ENCODE peak calls at places on chromosomes 4 and X, in six cellular contexts. F, M, Q, D, U and Z are unnamed samples.
A peak's percentile ranks its signal among the peaks of the same experiment; 100 is the strongest.

GRCh38 chr4:26141916-26142638 is 178.7 kb upstream of the RBPJ start:
- DNase-seq in U (no peak), M (peak; percentile 58), D (no peak), Q (peak; percentile 50), F (peak; percentile 53), Z (no peak)

GRCh38 chrX:139759637-139760036 is 51.7 kb upstream of the MCF2 start:
- DNase-seq in F (no peak), D (no peak), Q (no peak), M (peak; percentile 11), U (no peak), Z (no peak)

GRCh38 chr4:184310171-184310567 is 92.5 kb upstream of the ENPP6 start:
- DNase-seq in D (peak; percentile 87), F (no peak), U (peak; percentile 25), M (peak; percentile 52), Q (no peak), Z (peak; percentile 18)

GRCh38 chrX:137354851-137355250 is 211.1 kb upstream of the ZIC3 start:
- DNase-seq in Q (no peak), U (no peak), D (no peak), F (no peak), M (no peak), Z (no peak)

GRCh38 chr4:5626916-5627315 is 81.4 kb downstream of the EVC2 start:
- DNase-seq in D (no peak), M (no peak), F (no peak), U (no peak), Q (no peak), Z (no peak)

GRCh38 chr4:188113156-188113555 is 3.8 kb upstream of the TRIML2 start:
- DNase-seq in U (no peak), F (no peak), M (no peak), Q (no peak), D (no peak), Z (no peak)

GRCh38 chrX:150531467-150531866 is 37.0 kb upstream of the MTM1 start:
- DNase-seq in F (no peak), D (no peak), U (no peak), Q (no peak), M (no peak), Z (peak; percentile 57)

GRCh38 chr4:41213563-41214157 is 682 bp downstream of the APBB2 start:
- DNase-seq in Q (no peak), M (no peak), D (peak; percentile 75), U (peak; percentile 46), F (peak; percentile 38), Z (peak; percentile 32)

GRCh38 chr4:163810757-163811156 is 316.3 kb downstream of the TMA16 start:
- DNase-seq in M (no peak), U (no peak), Q (no peak), F (no peak), D (no peak), Z (no peak)

GRCh38 chr4:127642169-127642568 is 9.4 kb downstream of the INTU start:
- DNase-seq in U (no peak), F (no peak), D (no peak), Q (no peak), M (no peak), Z (no peak)

GRCh38 chr4:165945991-165946390 is 73.0 kb downstream of the TLL1 start:
- DNase-seq in U (no peak), D (no peak), M (no peak), F (no peak), Q (no peak), Z (no peak)

GRCh38 chr4:88858752-88859151 is 161.1 kb upstream of the NAP1L5 start:
- DNase-seq in U (no peak), F (no peak), M (peak; percentile 88), D (no peak), Q (no peak), Z (no peak)

GRCh38 chrX:16282209-16282608 is 114.9 kb downstream of the MAGEB17 start:
- DNase-seq in M (no peak), D (no peak), F (no peak), Q (no peak), U (no peak), Z (no peak)

GRCh38 chrX:39652336-39652735 is 445.4 kb downstream of the BCOR start:
- DNase-seq in F (no peak), D (no peak), Q (no peak), M (peak; percentile 67), U (no peak), Z (peak; percentile 15)
- TF ChIP-seq CTCF in F (peak; percentile 45), D (no peak), Q (no peak), M (peak; percentile 53), U (peak; percentile 61), Z (peak; percentile 33)

GRCh38 chrX:134173541-134174272 is 63.3 kb upstream of the CCDC160 start:
- DNase-seq in U (no peak), Q (no peak), M (no peak), D (peak; percentile 74), F (no peak), Z (no peak)
- H3K4me3 ChIP-seq in U (no peak overlapping the region), Q (no peak overlapping the region), M (no peak overlapping the region), D (peak overlapping the region; percentile 55), F (peak overlapping the region; percentile 60), Z (no peak overlapping the region)

GRCh38 chr4:53592686-53593641 is 1.7 kb upstream of the LNX1 start:
- DNase-seq in F (peak; percentile 47), U (no peak), Q (peak; percentile 60), D (no peak), M (peak; percentile 25), Z (peak; percentile 95)
- TF ChIP-seq POLR2A in F (no peak), U (no peak), Q (no peak), D (no peak), M (no peak), Z (no peak)

DNA sequence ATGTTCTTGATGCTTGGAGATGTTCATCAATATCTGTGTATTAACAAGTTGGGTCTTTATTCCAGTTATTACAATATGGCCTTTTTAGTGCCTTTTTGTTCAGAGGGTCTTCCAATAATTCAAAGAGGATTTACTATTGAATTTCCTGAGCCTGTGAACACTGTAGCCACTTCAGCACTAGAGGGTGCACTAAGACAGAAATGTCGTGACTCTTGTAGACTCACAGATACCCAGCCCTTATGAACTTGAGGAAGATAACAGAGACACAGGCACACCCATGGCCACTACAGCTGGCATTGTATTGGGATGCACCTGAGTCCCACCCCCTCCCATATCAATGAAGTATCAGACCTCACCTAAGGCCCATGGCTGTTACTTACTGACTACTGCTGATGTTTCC is 54.4 kb upstream of the ACTRT1 start:
- DNase-seq in Q (no peak), M (peak; percentile 33), U (no peak), D (no peak), F (no peak), Z (no peak)
- TF ChIP-seq CTCF in Q (no peak), M (peak; percentile 21), U (peak; percentile 50), D (no peak), F (no peak), Z (no peak)

GRCh38 chrX:44913656-44914531 is 40.9 kb downstream of the KDM6A start:
- DNase-seq in F (no peak), M (no peak), D (no peak), U (no peak), Q (peak; percentile 15), Z (no peak)

GRCh38 chrX:44918722-44919121 is 45.7 kb downstream of the KDM6A start:
- DNase-seq in U (no peak), Q (no peak), M (no peak), F (no peak), D (no peak), Z (no peak)

GRCh38 chrX:44914532-44915198 is 41.7 kb downstream of the KDM6A start:
- DNase-seq in U (no peak), D (no peak), M (no peak), Q (no peak), F (no peak), Z (no peak)

DNA sequence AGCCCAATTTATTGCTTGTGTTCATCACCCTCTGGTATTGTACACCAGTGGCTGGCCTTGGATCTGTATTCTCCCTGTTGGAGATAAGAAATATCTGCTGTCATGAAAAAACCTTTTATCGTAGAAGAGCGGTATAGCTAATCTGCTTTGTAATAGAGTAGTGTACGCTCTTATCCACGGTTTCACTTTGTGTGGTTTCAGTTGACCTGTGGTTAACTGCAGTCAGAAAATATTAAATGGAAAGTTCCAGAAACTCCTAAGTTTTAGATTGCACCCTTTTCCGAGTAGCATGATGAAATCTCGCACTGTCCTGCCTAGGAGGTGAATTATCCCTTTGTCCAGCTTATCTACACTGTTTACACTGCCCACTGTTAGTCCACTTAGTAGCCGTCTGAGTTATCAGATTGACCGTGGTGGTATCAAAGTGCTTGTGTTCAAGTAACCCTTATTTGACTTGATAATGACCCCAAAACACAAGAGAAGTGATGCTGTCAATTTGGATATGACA is 42.4 kb downstream of the KDM6A start:
- DNase-seq in M (no peak), D (no peak), F (no peak), U (no peak), Q (no peak), Z (no peak)
- H3K4me3 ChIP-seq in M (no peak overlapping the region), D (no peak overlapping the region), F (no peak overlapping the region), U (no peak overlapping the region), Q (no peak overlapping the region), Z (no peak overlapping the region)

DNA sequence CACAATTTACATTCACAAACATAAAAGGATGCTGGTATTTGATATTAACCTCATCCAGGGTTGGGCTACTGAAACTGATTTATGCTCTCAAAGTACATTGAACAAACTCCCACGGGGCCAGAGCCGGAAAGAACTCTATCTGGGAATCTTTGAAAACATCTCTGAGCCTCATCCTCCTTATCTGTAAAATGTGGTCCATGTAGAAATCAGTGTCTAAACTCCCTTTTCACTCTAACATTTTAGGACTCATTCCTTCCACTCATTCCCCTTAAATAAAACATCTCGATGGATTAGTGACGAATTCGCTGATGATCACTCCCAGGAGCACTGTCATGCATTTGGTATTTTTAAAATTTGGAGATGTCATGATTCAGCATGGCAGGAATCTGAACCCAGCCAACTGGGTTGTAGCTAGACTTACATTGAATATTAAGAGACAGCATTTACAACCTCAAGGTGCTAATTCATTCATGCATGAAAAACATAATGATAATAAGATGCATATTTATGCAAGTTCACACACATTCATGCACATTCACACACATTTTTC is 88.2 kb downstream of the SPANXN3 start:
- DNase-seq in U (no peak), Q (no peak), F (no peak), M (no peak), D (no peak), Z (no peak)
- TF ChIP-seq POLR2A in U (no peak), Q (no peak), F (no peak), M (no peak), D (no peak), Z (no peak)

GRCh38 chr4:21184788-21185187 is 484.5 kb downstream of the PACRGL start:
- DNase-seq in U (no peak), F (no peak), Q (no peak), M (no peak), D (no peak), Z (no peak)
- TF ChIP-seq CTCF in U (peak; percentile 35), F (no peak), Q (no peak), M (no peak), D (no peak), Z (no peak)

GRCh38 chr4:119297795-119298194 is 24.1 kb downstream of the FABP2 start:
- DNase-seq in M (no peak), D (no peak), U (no peak), F (no peak), Q (no peak), Z (no peak)
- H3K4me3 ChIP-seq in M (peak overlapping the region; percentile 94), D (no peak overlapping the region), U (no peak overlapping the region), F (no peak overlapping the region), Q (no peak overlapping the region), Z (no peak overlapping the region)